ENCODE peak calls at places on chromosome 1, in five cellular contexts. H is adrenal gland, X is stomach, F is A549, Z is uterus. M is an unnamed sample.

GRCh38 chr1:63545780-63546179 is 22.5 kb downstream of the EFCAB7 start:
- DNase-seq in X (no peak), Z (no peak), F (no peak), H (no peak), M (no peak)

GRCh38 chr1:107935396-107936064 is 29.4 kb downstream of the VAV3 start:
- DNase-seq in X (no peak), F (no peak), Z (no peak), H (no peak), M (no peak)

GRCh38 chr1:244239261-244239770 is 188.2 kb downstream of the ZBTB18 start:
- DNase-seq in H (no peak), Z (no peak), F (no peak), X (no peak), M (no peak)

GRCh38 chr1:53544731-53545515 is 85.7 kb downstream of the DMRTB1 start:
- DNase-seq in F (no peak), Z (peak; percentile 8), H (no peak), X (no peak), M (no peak)

GRCh38 chr1:231628207-231628876 is 1.8 kb downstream of the DISC1 start:
- DNase-seq in H (no peak), Z (no peak), F (no peak), X (no peak), M (no peak)

GRCh38 chr1:159429074-159429861 is 2.7 kb upstream of the OR10J4 start:
- DNase-seq in F (peak; percentile 2), X (no peak), Z (no peak), H (no peak), M (no peak)

GRCh38 chr1:182175340-182176068 is 114.0 kb upstream of the ZNF648 start:
- DNase-seq in H (no peak), F (no peak), Z (no peak), X (no peak), M (no peak)

GRCh38 chr1:89987170-89987819 is 7.6 kb upstream of the ZNF326 start:
- DNase-seq in X (peak; percentile 51), H (peak; percentile 75), Z (peak; percentile 27), F (peak; percentile 53), M (peak; percentile 79)

GRCh38 chr1:6181347-6181770 is 1.2 kb upstream of the CHD5 start:
- DNase-seq in F (no peak), Z (no peak), X (no peak), H (no peak), M (peak; percentile 48)

GRCh38 chr1:230104395-230105244 is 37.6 kb downstream of the GALNT2 start:
- DNase-seq in F (peak; percentile 97), Z (peak; percentile 83), X (peak; percentile 96), H (peak; percentile 99), M (peak; percentile 93)

GRCh38 chr1:181038399-181038873 is 4.7 kb downstream of the MR1 start:
- DNase-seq in H (peak; percentile 67), Z (peak; percentile 38), F (peak; percentile 80), X (peak; percentile 55), M (peak; percentile 58)

GRCh38 chr1:178352790-178353416 is 143.9 kb downstream of the CLEC20A start:
- DNase-seq in X (no peak), F (no peak), H (no peak), Z (no peak), M (no peak)

GRCh38 chr1:159171688-159172501 is 480 bp downstream of the CADM3 start:
- DNase-seq in H (no peak), X (no peak), Z (no peak), F (peak; percentile 20), M (peak; percentile 19)

GRCh38 chr1:244960904-244961303 is 96.6 kb upstream of the HNRNPU start:
- DNase-seq in X (no peak), F (no peak), H (no peak), Z (no peak), M (no peak)

GRCh38 chr1:116345830-116346229 is 27.2 kb upstream of the ATP1A1 start:
- DNase-seq in Z (no peak), F (no peak), X (no peak), H (no peak), M (no peak)

GRCh38 chr1:159664247-159664646 is 50.1 kb downstream of the CRP start:
- DNase-seq in X (no peak), F (no peak), Z (no peak), H (no peak), M (no peak)

DNA sequence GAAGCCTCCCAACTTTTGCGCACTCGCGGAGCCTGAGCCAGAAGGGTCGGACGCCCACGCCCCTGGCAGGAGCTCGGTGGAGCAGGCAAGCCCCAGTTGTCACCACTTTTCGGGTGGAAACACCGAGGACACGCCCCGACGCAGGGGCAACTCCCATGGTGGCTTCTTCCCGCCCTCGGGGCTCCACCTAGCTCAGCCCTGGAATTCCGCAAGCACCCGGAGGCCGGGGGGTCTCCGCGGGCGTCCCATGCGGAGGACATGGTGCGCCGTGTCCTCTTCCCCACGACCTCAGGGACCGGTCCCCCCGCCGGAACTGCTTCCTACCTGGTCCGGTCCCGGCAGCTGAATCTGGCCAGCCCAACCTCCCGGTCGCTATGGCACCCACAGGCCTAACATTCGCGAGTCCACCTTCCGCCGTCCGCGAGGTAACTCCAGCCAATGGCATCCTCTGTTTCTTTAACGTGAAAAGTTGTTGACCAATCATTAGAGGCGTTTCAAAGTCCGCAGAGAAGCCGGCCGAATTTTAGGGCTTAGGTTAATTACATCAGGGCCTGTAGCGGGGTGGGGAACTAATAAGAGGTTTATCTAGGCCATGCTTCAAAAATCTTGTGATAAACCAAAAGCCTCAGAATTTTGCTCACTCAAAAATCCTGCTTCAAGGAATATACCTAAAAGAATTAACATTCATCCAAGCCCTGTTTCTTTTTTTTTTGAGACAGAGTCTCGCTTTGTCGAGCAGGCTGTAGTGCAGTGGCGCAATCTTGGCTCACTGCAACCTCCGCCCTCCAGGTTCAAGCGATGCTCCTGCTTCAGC is at the start of gene STPG1:
- DNase-seq in H (peak; percentile 86), F (peak; percentile 94), X (peak; percentile 88), Z (peak; percentile 79), M (peak; percentile 92)
- TF ChIP-seq POLR2A in H (no peak), F (peak; percentile 36), X (no peak), Z (no peak), M (no peak)

DNA sequence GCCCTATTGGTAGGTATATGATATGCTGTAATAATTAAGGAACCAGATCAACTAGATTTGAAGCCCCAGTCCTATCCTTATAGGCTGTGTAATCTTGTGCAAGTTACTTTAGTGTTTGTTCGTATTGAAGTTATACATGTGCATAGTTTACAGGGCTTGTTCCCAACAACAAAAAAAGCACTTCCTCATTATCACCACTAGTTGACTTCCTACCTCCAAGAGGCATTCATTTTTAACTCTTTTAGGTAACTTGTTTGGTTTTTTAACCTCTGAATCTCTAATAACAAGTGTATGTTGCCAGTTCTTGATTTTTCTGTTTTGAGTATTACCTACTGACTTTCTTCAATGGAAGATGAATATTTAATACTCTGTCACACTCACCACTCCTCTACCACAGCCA is 71.9 kb downstream of the ST3GAL3 start:
- DNase-seq in Z (no peak), F (no peak), X (no peak), H (no peak), M (no peak)
- H3K4me1 ChIP-seq in Z (no peaks in the 10 kb centered on the region), F (peaks cover 50% of the 10 kb centered on the region), X (peaks cover 7% of the 10 kb centered on the region), H (peaks cover 13% of the 10 kb centered on the region), M (no peaks in the 10 kb centered on the region)

GRCh38 chr1:226945106-226945857 is 5.2 kb downstream of the COQ8A start:
- DNase-seq in H (peak; percentile 55), X (peak; percentile 91), F (no peak), Z (no peak), M (no peak)

GRCh38 chr1:226943927-226944326 is 3.8 kb downstream of the COQ8A start:
- DNase-seq in H (peak; percentile 22), X (no peak), Z (no peak), F (no peak), M (no peak)

GRCh38 chr1:226942392-226942791 is 2.3 kb downstream of the COQ8A start:
- DNase-seq in H (peak; percentile 26), X (no peak), Z (no peak), F (no peak), M (peak; percentile 9)

GRCh38 chr1:226940806-226941067 is 643 bp downstream of the COQ8A start:
- DNase-seq in F (no peak), X (no peak), Z (no peak), H (no peak), M (no peak)

GRCh38 chr1:226943156-226943555 is 3.1 kb downstream of the COQ8A start:
- DNase-seq in Z (no peak), F (no peak), X (no peak), H (peak; percentile 19), M (no peak)
- H3K4me3 ChIP-seq in Z (no peak overlapping the region), F (no peak overlapping the region), X (no peak overlapping the region), H (peak overlapping the region; percentile 87), M (no peak overlapping the region)

DNA sequence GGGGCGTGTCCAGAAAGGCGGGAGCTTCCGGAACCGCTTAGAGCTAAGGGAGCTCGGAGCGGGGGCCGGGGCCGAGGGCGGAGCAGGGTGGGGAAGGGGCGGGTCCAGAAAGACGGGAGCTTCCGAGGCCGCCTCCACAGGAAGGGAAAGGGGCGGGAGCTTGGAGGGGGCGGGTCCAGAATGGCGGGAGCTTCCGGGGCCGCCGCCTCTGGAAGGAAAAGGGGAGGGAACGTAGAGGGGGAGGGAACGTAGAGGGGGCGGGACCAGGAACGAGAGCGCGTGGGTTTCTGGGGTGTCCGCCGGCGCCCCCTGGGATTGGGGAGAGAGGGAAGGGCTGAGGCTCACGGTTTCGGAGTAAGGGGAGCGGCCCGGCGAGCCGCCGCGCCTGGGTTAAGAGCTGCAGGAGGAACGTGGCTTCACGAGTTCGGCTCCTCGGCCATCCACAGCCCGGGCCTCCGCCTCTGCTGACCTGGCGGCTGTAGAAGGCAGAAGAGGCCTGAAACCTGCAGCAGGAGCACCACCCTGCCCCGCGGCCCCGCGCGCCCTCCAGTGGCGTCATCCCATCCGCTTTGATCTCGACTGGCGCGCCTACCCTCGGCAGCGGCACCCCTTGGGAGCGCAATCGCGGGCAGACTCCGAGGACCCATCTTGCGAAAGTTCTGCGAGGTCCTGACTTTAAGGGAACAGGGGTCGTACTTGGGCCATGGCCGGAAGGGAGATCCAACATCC is 22.9 kb upstream of the HPDL start:
- DNase-seq in X (peak; percentile 99), H (peak; percentile 99), F (peak; percentile 87), Z (peak; percentile 99), M (peak; percentile 99)
- TF ChIP-seq POLR2A in X (no peak), H (peak; percentile 52), F (peak; percentile 56), Z (peak; percentile 32), M (no peak)

GRCh38 chr1:225658041-225658440 is 5.1 kb upstream of the ENAH start:
- DNase-seq in X (no peak), Z (no peak), H (no peak), F (no peak), M (no peak)
- H3K4me1 ChIP-seq in X (peaks cover 47% of the 10 kb centered on the region), Z (no peaks in the 10 kb centered on the region), H (peaks cover 18% of the 10 kb centered on the region), F (peaks cover 42% of the 10 kb centered on the region), M (peaks cover 2% of the 10 kb centered on the region)

GRCh38 chr1:39080269-39080826 is 54.2 kb downstream of the NDUFS5 start:
- DNase-seq in F (no peak), X (no peak), Z (no peak), H (no peak), M (no peak)
- H3K4me3 ChIP-seq in F (peak overlapping the region; percentile 52), X (no peak overlapping the region), Z (no peak overlapping the region), H (no peak overlapping the region), M (peak overlapping the region; percentile 62)

M was measured in testis.